ENCODE peak calls at places on chromosomes 5 and 9, in five cellular contexts. T is stimulated activated CD4-positive, alpha-beta T cell treated with anti-CD3 and anti-CD28 coated beads, Interleukin-12 subunit alpha, Interleukin-12 subunit beta, amount 100 ng/mL, for 4 hours; X is lower leg skin; V is NCI-H2029; K is cardiac muscle cell. N is an unnamed sample.

GRCh38 chr9:94599102-94599501 is 5.5 kb upstream of the FBP2 start:
- DNase-seq in V (no peak), T (no peak), X (no peak), K (no peak), N (no peak)

GRCh38 chr5:58582004-58582403 is 871 bp upstream of the RAB3C start:
- DNase-seq in X (no peak), T (no peak), K (peak; percentile 54), V (no peak), N (no peak)

GRCh38 chr9:32875748-32876147 is 92.4 kb downstream of the TMEM215 start:
- DNase-seq in X (no peak), V (no peak), K (no peak), T (no peak), N (no peak)

GRCh38 chr9:129761901-129762359 is 9.1 kb upstream of the PTGES start:
- DNase-seq in X (no peak), T (no peak), K (no peak), V (no peak), N (no peak)

GRCh38 chr9:71681708-71682268 is 86.5 kb downstream of the CEMIP2 start:
- DNase-seq in K (peak; percentile 59), T (no peak), X (no peak), V (no peak), N (no peak)

GRCh38 chr5:32523625-32524024 is 61.7 kb upstream of the SUB1 start:
- DNase-seq in K (no peak), X (no peak), T (no peak), V (no peak), N (no peak)

GRCh38 chr5:168227973-168228615 is 63.4 kb upstream of the WWC1 start:
- DNase-seq in K (no peak), X (no peak), V (no peak), T (no peak), N (no peak)

GRCh38 chr5:172344855-172345254 is 61.3 kb upstream of the UBTD2 start:
- DNase-seq in V (no peak), X (no peak), K (no peak), T (no peak), N (no peak)

GRCh38 chr9:2413196-2413840 is 208.3 kb upstream of the VLDLR start:
- DNase-seq in K (no peak), X (no peak), V (no peak), T (no peak), N (no peak)